ENCODE peak calls at places on chromosomes 7 and 10, in four cellular contexts. Y is progenitor cell of endocrine pancreas, V is dorsolateral prefrontal cortex, Q is nephron progenitor cell. G is an unnamed sample.

GRCh38 chr10:126598009-126598408 is 72.5 kb downstream of the C10orf90 start:
- DNase-seq in Y (peak), V (peak), Q (peak), G (peak)

GRCh38 chr7:101602082-101602481 is 27.0 kb downstream of the MYL10 start:
- DNase-seq in Y (no peak), V (no peak), Q (no peak), G (no peak)

GRCh38 chr10:60252688-60253087 is 137.0 kb downstream of the ANK3 start:
- DNase-seq in Y (no peak), V (no peak), Q (no peak), G (no peak)

GRCh38 chr10:97407211-97407951 is 6.2 kb upstream of the RRP12 start:
- DNase-seq in Y (peak), V (peak), Q (peak), G (peak)

GRCh38 chr10:33332183-33333031 is 2.1 kb downstream of the NRP1 start:
- DNase-seq in Y (no peak), V (no peak), Q (no peak), G (no peak)

GRCh38 chr10:132005147-132005546 is 23.4 kb upstream of the BNIP3 start:
- DNase-seq in Y (no peak), V (no peak), Q (no peak), G (no peak)

GRCh38 chr10:127853868-127854768 is 38.6 kb downstream of the CLRN3 start:
- DNase-seq in Y (peak), V (peak), Q (peak), G (peak)

GRCh38 chr10:77351386-77351785 is 286.2 kb downstream of the KCNMA1 start:
- DNase-seq in Y (no peak), V (no peak), Q (no peak), G (no peak)

GRCh38 chr10:71548494-71548846 is 151.8 kb downstream of the CDH23 start:
- DNase-seq in Y (no peak), V (no peak), Q (peak), G (peak)

GRCh38 chr7:103689262-103689661 is 243.3 kb upstream of the SLC26A5 start:
- DNase-seq in Y (no peak), V (no peak), Q (no peak), G (no peak)

GRCh38 chr7:151680810-151681209 is 161.1 kb upstream of the RHEB start:
- DNase-seq in Y (no peak), V (no peak), Q (no peak), G (no peak)

GRCh38 chr7:8084772-8085171 is 116.2 kb downstream of the GLCCI1 start:
- DNase-seq in Y (no peak), V (no peak), Q (no peak), G (no peak)

DNA sequence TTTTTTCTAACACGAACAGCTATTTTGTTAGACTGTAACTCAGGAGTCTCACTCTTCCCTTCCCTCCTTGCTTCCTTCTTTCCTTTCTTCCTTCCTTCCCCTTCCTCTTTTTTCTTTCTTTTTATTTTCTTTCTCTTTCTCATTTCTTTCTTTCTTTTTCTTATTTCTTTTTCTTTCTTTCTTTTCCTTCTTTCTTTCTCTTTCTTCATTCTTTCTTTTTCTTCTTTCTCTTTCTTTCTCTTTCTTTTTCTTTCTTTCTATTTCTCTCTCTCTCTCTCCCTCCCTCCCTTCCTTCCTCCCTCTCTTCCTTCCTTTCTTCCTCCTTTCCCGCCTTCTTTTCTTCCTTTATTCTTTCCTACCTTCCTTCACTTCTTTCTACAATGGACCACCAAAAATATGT is 1443.0 kb upstream of the LRRTM3 start:
- DNase-seq in Y (no peak), V (no peak), Q (no peak), G (no peak)
- TF ChIP-seq CTCF in Y (no peak), V (no peak), Q (no peak), G (no peak)

GRCh38 chr10:90872648-90873020 is 860 bp downstream of the RPP30 start:
- DNase-seq in Y (no peak), V (no peak), Q (no peak), G (no peak)

GRCh38 chr10:90866050-90866598 is 5.7 kb upstream of the RPP30 start:
- DNase-seq in Y (no peak), V (no peak), Q (no peak), G (no peak)

GRCh38 chr10:90865400-90865799 is 6.4 kb upstream of the RPP30 start:
- DNase-seq in Y (no peak), V (no peak), Q (no peak), G (peak)

GRCh38 chr10:90871761-90872647 is at the start of gene RPP30:
- DNase-seq in Y (peak), V (peak), Q (peak), G (peak)

GRCh38 chr10:90871279-90871760 is 454 bp upstream of the RPP30 start:
- DNase-seq in Y (peak), V (peak), Q (peak), G (peak)
- TF ChIP-seq CTCF in Y (peak), V (peak), Q (peak), G (peak)

GRCh38 chr7:116162992-116163391 is 47.3 kb upstream of the TES start:
- DNase-seq in Y (no peak), V (no peak), Q (no peak), G (no peak)
- TF ChIP-seq CTCF in Y (no peak), V (no peak), Q (no peak), G (no peak)

GRCh38 chr10:36211856-36212255 is 569.8 kb upstream of the FZD8 start:
- DNase-seq in Y (no peak), V (no peak), Q (no peak), G (no peak)
- TF ChIP-seq CTCF in Y (no peak), V (no peak), Q (no peak), G (no peak)

DNA sequence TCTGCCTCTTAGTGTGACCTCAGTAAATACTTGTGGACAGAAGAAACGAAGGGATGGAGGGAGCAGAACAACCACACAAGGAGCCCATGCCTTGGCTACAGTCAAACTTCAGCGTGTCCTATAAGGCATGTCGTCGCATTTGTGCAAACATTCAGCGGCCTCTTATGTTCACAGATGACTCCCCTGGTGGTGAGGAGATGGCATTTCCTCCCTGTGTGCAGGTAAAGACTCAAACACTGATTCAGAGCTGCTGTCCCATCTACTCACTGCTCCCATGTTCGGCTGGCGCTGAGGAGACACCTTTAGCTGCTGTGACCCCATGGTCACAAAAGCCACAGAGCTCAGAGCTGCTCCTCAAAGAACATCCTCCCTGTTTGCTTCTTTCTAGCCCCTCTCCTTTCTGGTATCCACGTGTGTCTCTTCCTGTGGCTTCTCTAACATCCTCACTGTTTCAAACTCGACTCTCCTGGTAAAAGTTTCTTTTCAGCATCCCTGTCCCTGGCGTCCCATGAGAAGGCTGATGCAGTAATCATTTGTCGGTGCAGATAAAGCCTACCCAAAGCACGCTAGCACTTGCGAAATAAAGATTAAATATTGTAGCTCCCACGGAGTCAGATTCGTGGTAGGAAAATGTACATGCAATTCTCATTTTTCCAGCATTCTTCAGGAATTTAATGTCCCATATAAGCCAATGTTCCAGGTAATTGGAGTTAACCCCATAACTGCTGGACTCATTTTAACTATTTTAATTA is 124.9 kb upstream of the NEBL start:
- DNase-seq in Y (no peak), V (no peak), Q (no peak), G (peak)
- TF ChIP-seq CTCF in Y (peak), V (no peak), Q (no peak), G (no peak)

DNA sequence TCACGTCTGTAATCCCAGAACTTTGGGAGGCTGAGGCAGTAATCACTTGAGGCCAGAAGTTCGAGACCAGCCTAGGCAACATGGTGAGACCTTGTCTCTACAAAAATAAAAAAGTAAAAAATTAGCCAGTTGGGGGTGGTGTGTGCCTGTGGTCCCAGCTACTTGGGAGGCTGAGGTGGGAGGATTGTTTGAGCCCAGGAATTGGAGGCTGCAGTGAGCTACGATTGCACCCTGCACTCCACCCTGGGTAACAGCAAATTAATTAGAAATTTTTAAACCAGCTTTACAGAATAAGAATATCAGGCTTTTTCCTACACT is 136.0 kb downstream of the EPC1 start:
- DNase-seq in Y (no peak), V (no peak), Q (no peak), G (no peak)
- TF ChIP-seq CTCF in Y (peak), V (no peak), Q (no peak), G (no peak)

GRCh38 chr10:85789125-85789524 is 577.5 kb downstream of the GRID1 start:
- DNase-seq in Y (no peak), V (no peak), Q (no peak), G (no peak)

GRCh38 chr10:85784792-85785191 is 581.8 kb downstream of the GRID1 start:
- DNase-seq in Y (no peak), V (no peak), Q (no peak), G (no peak)

GRCh38 chr10:85788570-85788969 is 578.0 kb downstream of the GRID1 start:
- DNase-seq in Y (no peak), V (no peak), Q (no peak), G (no peak)

GRCh38 chr10:85787393-85787792 is 579.2 kb downstream of the GRID1 start:
- DNase-seq in Y (no peak), V (no peak), Q (no peak), G (no peak)

GRCh38 chr10:85786401-85786899 is 580.1 kb downstream of the GRID1 start:
- DNase-seq in Y (no peak), V (peak), Q (peak), G (peak)
- TF ChIP-seq CTCF in Y (peak), V (peak), Q (no peak), G (no peak)

GRCh38 chr7:141974831-141975230 is 1.3 kb upstream of the TAS2R38 start:
- DNase-seq in Y (no peak), V (no peak), Q (peak), G (peak)

GRCh38 chr7:141975806-141976523 is 2.4 kb upstream of the TAS2R38 start:
- DNase-seq in Y (peak), V (peak), Q (peak), G (peak)

GRCh38 chr7:141978351-141978750 is 4.8 kb upstream of the TAS2R38 start:
- DNase-seq in Y (no peak), V (no peak), Q (no peak), G (no peak)

GRCh38 chr7:141979611-141980010 is 6.0 kb upstream of the TAS2R38 start:
- DNase-seq in Y (no peak), V (no peak), Q (no peak), G (no peak)

GRCh38 chr7:141976524-141977245 is 3.1 kb upstream of the TAS2R38 start:
- DNase-seq in Y (no peak), V (no peak), Q (no peak), G (no peak)
- TF ChIP-seq CTCF in Y (no peak), V (no peak), Q (no peak), G (no peak)

GRCh38 chr7:2148189-2148588 is 84.6 kb downstream of the MAD1L1 start:
- DNase-seq in Y (no peak), V (no peak), Q (no peak), G (no peak)
- TF ChIP-seq CTCF in Y (peak), V (no peak), Q (no peak), G (no peak)